ENCODE peak calls at places on chromosomes 3 and 15, in six cellular contexts. I is fibroblast of the aortic adventitia; C is HT-29; V is left ventricle myocardium superior; S is stimulated activated CD4-positive, alpha-beta T cell treated with anti-CD3 and anti-CD28 coated beads, Interleukin-1b, Interleukin-23, amount 100 ng/mL, for 24 hours; K is ELF-1. O is an unnamed sample.

GRCh38 chr3:137084579-137084978 is 126.8 kb downstream of the IL20RB start:
- DNase-seq in I (no peak), V (no peak), C (no peak), S (no peak), K (no peak), O (no peak)

GRCh38 chr3:71064976-71065763 is 518.4 kb downstream of the FOXP1 start:
- DNase-seq in S (no peak), C (peak), V (peak), I (peak), K (peak), O (no peak)

GRCh38 chr3:23489338-23490158 is 286.4 kb downstream of the UBE2E2 start:
- DNase-seq in V (no peak), K (no peak), S (no peak), I (no peak), C (no peak), O (no peak)

GRCh38 chr3:126557415-126557745 is 1.4 kb downstream of the C3orf22 start:
- DNase-seq in K (no peak), I (no peak), S (no peak), V (no peak), C (no peak), O (no peak)

GRCh38 chr15:57506422-57506821 is 85.3 kb upstream of the MYZAP start:
- DNase-seq in K (peak), S (no peak), I (no peak), V (no peak), C (no peak), O (no peak)

GRCh38 chr15:95825672-95826387 is 504.7 kb upstream of the NR2F2 start:
- DNase-seq in C (no peak), I (no peak), S (no peak), V (no peak), K (no peak), O (no peak)

GRCh38 chr3:139559541-139559940 is 20.0 kb upstream of the RBP1 start:
- DNase-seq in S (no peak), I (no peak), C (no peak), V (no peak), K (no peak), O (no peak)

GRCh38 chr15:87562203-87562602 is 694.3 kb downstream of the NTRK3 start:
- DNase-seq in I (no peak), V (no peak), K (no peak), S (no peak), C (no peak), O (no peak)

GRCh38 chr15:88258021-88258641 is 1.6 kb upstream of the NTRK3 start:
- DNase-seq in S (no peak), V (no peak), I (peak), K (peak), C (peak), O (no peak)

GRCh38 chr3:15797600-15798303 is at the start of gene ANKRD28:
- DNase-seq in S (no peak), I (peak), V (no peak), K (peak), C (peak), O (peak)

GRCh38 chr15:100703032-100703578 is 100.7 kb downstream of the ASB7 start:
- DNase-seq in V (no peak), K (no peak), I (peak), C (no peak), S (no peak), O (no peak)

GRCh38 chr3:3636815-3637214 is 162.4 kb upstream of the LRRN1 start:
- DNase-seq in C (no peak), S (no peak), V (no peak), I (no peak), K (peak), O (no peak)

GRCh38 chr3:170424879-170425278 is 6.2 kb downstream of the CLDN11 start:
- DNase-seq in I (no peak), K (no peak), C (no peak), S (no peak), V (no peak), O (no peak)

GRCh38 chr15:39580630-39581500 is at the start of gene THBS1:
- DNase-seq in S (no peak), C (peak), K (peak), V (peak), I (peak), O (no peak)

GRCh38 chr15:41660235-41661077 is at the start of gene MGA:
- DNase-seq in I (peak), C (peak), K (peak), S (peak), V (peak), O (no peak)

GRCh38 chr3:123880998-123881561 is 3.1 kb downstream of the MYLK start:
- DNase-seq in K (peak), V (no peak), S (no peak), C (peak), I (peak), O (no peak)

GRCh38 chr3:14216257-14217048 is 37.8 kb downstream of the LSM3 start:
- DNase-seq in K (peak), V (peak), I (no peak), S (no peak), C (no peak), O (no peak)

GRCh38 chr3:185824051-185824466 is 783 bp downstream of the IGF2BP2 start:
- DNase-seq in V (no peak), S (no peak), C (peak), I (no peak), K (no peak), O (no peak)

GRCh38 chr15:48968066-48968465 is 4.3 kb upstream of the SHC4 start:
- DNase-seq in S (no peak), V (no peak), K (no peak), C (no peak), I (no peak), O (no peak)

GRCh38 chr15:98966036-98966787 is 41.4 kb downstream of the PGPEP1L start:
- DNase-seq in C (no peak), I (peak), V (no peak), S (no peak), K (no peak), O (no peak)

O was measured in Panc1.